ENCODE peak calls at places on chromosomes 11 and 22, in ten cellular contexts. One of them, this sample, is unnamed.

GRCh38 chr11:131824766-131825165 is 454.4 kb downstream of the NTM start:
- DNase-seq in left colon: no peak
- DNase-seq in Kasumi-1: no peak
- DNase-seq in ovary: no peak
- DNase-seq in iris pigment epithelial cell: peak
- DNase-seq in activated CD4-positive, alpha-beta T cell treated with anti-CD3 and anti-CD28 coated beads, Interleukin-2, amount 50 U/mL, for 24 hours: no peak
- DNase-seq in stimulated activated CD4-positive, alpha-beta T cell treated with anti-CD3 and anti-CD28 coated beads, Interleukin-1b, Interleukin-23, amount 100 ng/mL, for 24 hours: no peak
- DNase-seq in mucosa of gallbladder: no peak
- DNase-seq in heart left ventricle: no peak
- DNase-seq in CD8-positive, alpha-beta memory T cell: no peak
- DNase-seq in this sample: no peak

GRCh38 chr11:72005347-72006260 is 6.9 kb downstream of the IL18BP start:
- DNase-seq in left colon: no peak
- DNase-seq in Kasumi-1: no peak
- DNase-seq in ovary: no peak
- DNase-seq in iris pigment epithelial cell: no peak
- DNase-seq in activated CD4-positive, alpha-beta T cell treated with anti-CD3 and anti-CD28 coated beads, Interleukin-2, amount 50 U/mL, for 24 hours: no peak
- DNase-seq in stimulated activated CD4-positive, alpha-beta T cell treated with anti-CD3 and anti-CD28 coated beads, Interleukin-1b, Interleukin-23, amount 100 ng/mL, for 24 hours: no peak
- DNase-seq in mucosa of gallbladder: no peak
- DNase-seq in heart left ventricle: no peak
- DNase-seq in CD8-positive, alpha-beta memory T cell: no peak
- DNase-seq in this sample: no peak

GRCh38 chr11:39365809-39366436 is 2093.5 kb downstream of the LRRC4C start:
- DNase-seq in left colon: no peak
- DNase-seq in Kasumi-1: no peak
- DNase-seq in ovary: no peak
- DNase-seq in iris pigment epithelial cell: peak
- DNase-seq in activated CD4-positive, alpha-beta T cell treated with anti-CD3 and anti-CD28 coated beads, Interleukin-2, amount 50 U/mL, for 24 hours: no peak
- DNase-seq in stimulated activated CD4-positive, alpha-beta T cell treated with anti-CD3 and anti-CD28 coated beads, Interleukin-1b, Interleukin-23, amount 100 ng/mL, for 24 hours: no peak
- DNase-seq in mucosa of gallbladder: no peak
- DNase-seq in heart left ventricle: no peak
- DNase-seq in CD8-positive, alpha-beta memory T cell: no peak
- DNase-seq in this sample: no peak

GRCh38 chr11:8728566-8728965 is 46.0 kb downstream of the RPL27A start:
- DNase-seq in left colon: no peak
- DNase-seq in Kasumi-1: no peak
- DNase-seq in ovary: no peak
- DNase-seq in iris pigment epithelial cell: peak
- DNase-seq in activated CD4-positive, alpha-beta T cell treated with anti-CD3 and anti-CD28 coated beads, Interleukin-2, amount 50 U/mL, for 24 hours: no peak
- DNase-seq in stimulated activated CD4-positive, alpha-beta T cell treated with anti-CD3 and anti-CD28 coated beads, Interleukin-1b, Interleukin-23, amount 100 ng/mL, for 24 hours: no peak
- DNase-seq in mucosa of gallbladder: no peak
- DNase-seq in heart left ventricle: no peak
- DNase-seq in CD8-positive, alpha-beta memory T cell: no peak
- DNase-seq in this sample: peak

GRCh38 chr11:72041364-72042058 is 38.8 kb downstream of the NUMA1 start:
- DNase-seq in left colon: peak
- DNase-seq in Kasumi-1: peak
- DNase-seq in ovary: peak
- DNase-seq in iris pigment epithelial cell: peak
- DNase-seq in activated CD4-positive, alpha-beta T cell treated with anti-CD3 and anti-CD28 coated beads, Interleukin-2, amount 50 U/mL, for 24 hours: peak
- DNase-seq in stimulated activated CD4-positive, alpha-beta T cell treated with anti-CD3 and anti-CD28 coated beads, Interleukin-1b, Interleukin-23, amount 100 ng/mL, for 24 hours: no peak
- DNase-seq in mucosa of gallbladder: peak
- DNase-seq in heart left ventricle: peak
- DNase-seq in CD8-positive, alpha-beta memory T cell: peak
- DNase-seq in this sample: peak

GRCh38 chr11:2573240-2574042 is 126.4 kb downstream of the KCNQ1OT1 start:
- DNase-seq in left colon: peak
- DNase-seq in Kasumi-1: no peak
- DNase-seq in ovary: peak
- DNase-seq in iris pigment epithelial cell: no peak
- DNase-seq in activated CD4-positive, alpha-beta T cell treated with anti-CD3 and anti-CD28 coated beads, Interleukin-2, amount 50 U/mL, for 24 hours: no peak
- DNase-seq in stimulated activated CD4-positive, alpha-beta T cell treated with anti-CD3 and anti-CD28 coated beads, Interleukin-1b, Interleukin-23, amount 100 ng/mL, for 24 hours: no peak
- DNase-seq in mucosa of gallbladder: no peak
- DNase-seq in heart left ventricle: no peak
- DNase-seq in CD8-positive, alpha-beta memory T cell: no peak
- DNase-seq in this sample: no peak

GRCh38 chr11:45108070-45109064 is 38.1 kb upstream of the PRDM11 start:
- DNase-seq in left colon: no peak
- DNase-seq in Kasumi-1: no peak
- DNase-seq in ovary: no peak
- DNase-seq in iris pigment epithelial cell: no peak
- DNase-seq in activated CD4-positive, alpha-beta T cell treated with anti-CD3 and anti-CD28 coated beads, Interleukin-2, amount 50 U/mL, for 24 hours: no peak
- DNase-seq in stimulated activated CD4-positive, alpha-beta T cell treated with anti-CD3 and anti-CD28 coated beads, Interleukin-1b, Interleukin-23, amount 100 ng/mL, for 24 hours: no peak
- DNase-seq in mucosa of gallbladder: no peak
- DNase-seq in heart left ventricle: no peak
- DNase-seq in CD8-positive, alpha-beta memory T cell: no peak
- DNase-seq in this sample: no peak

GRCh38 chr22:49481651-49482399 is 345.8 kb downstream of the BRD1 start:
- DNase-seq in left colon: no peak
- DNase-seq in Kasumi-1: peak
- DNase-seq in ovary: no peak
- DNase-seq in iris pigment epithelial cell: no peak
- DNase-seq in activated CD4-positive, alpha-beta T cell treated with anti-CD3 and anti-CD28 coated beads, Interleukin-2, amount 50 U/mL, for 24 hours: no peak
- DNase-seq in stimulated activated CD4-positive, alpha-beta T cell treated with anti-CD3 and anti-CD28 coated beads, Interleukin-1b, Interleukin-23, amount 100 ng/mL, for 24 hours: no peak
- DNase-seq in mucosa of gallbladder: no peak
- DNase-seq in heart left ventricle: no peak
- DNase-seq in CD8-positive, alpha-beta memory T cell: no peak
- DNase-seq in this sample: no peak

GRCh38 chr22:50576806-50577696 is 1.2 kb downstream of the CPT1B start:
- DNase-seq in left colon: no peak
- DNase-seq in Kasumi-1: no peak
- DNase-seq in ovary: no peak
- DNase-seq in iris pigment epithelial cell: no peak
- DNase-seq in activated CD4-positive, alpha-beta T cell treated with anti-CD3 and anti-CD28 coated beads, Interleukin-2, amount 50 U/mL, for 24 hours: no peak
- DNase-seq in stimulated activated CD4-positive, alpha-beta T cell treated with anti-CD3 and anti-CD28 coated beads, Interleukin-1b, Interleukin-23, amount 100 ng/mL, for 24 hours: no peak
- DNase-seq in mucosa of gallbladder: no peak
- DNase-seq in heart left ventricle: no peak
- DNase-seq in CD8-positive, alpha-beta memory T cell: no peak
- DNase-seq in this sample: no peak